ENCODE peak calls at places on chromosomes 5 and 9, in four cellular contexts. E is kidney tubule cell; L is activated CD8-positive, alpha-beta memory T cell treated with anti-CD3 and anti-CD28 coated beads, Interleukin-2, amount 10 ng/mL, durations not matched to agents 7 days and 5 days; K is NK-92 treated with Interleukin-12 subunit alpha and Interleukin-12 subunit beta, amount 100 ng/mL, for 24 hours. Y is an unnamed sample.
A peak's percentile ranks its signal among the peaks of the same experiment; 100 is the strongest.

GRCh38 chr5:154368041-154368800 is 77.6 kb upstream of the SAP30L start:
- DNase-seq in E (peak; percentile 91), L (no peak), K (no peak), Y (no peak)

GRCh38 chr9:6410653-6411052 is 2.3 kb upstream of the UHRF2 start:
- DNase-seq in E (no peak), L (no peak), K (no peak), Y (no peak)

GRCh38 chr9:97220894-97221477 is 86.5 kb upstream of the CCDC180 start:
- DNase-seq in E (no peak), L (no peak), K (no peak), Y (no peak)

GRCh38 chr5:95664204-95664786 is 17.7 kb downstream of the RFESD start:
- DNase-seq in E (peak; percentile 43), L (no peak), K (no peak), Y (no peak)

GRCh38 chr9:87337335-87338074 is 160.2 kb upstream of the DAPK1 start:
- DNase-seq in E (peak; percentile 88), L (no peak), K (no peak), Y (no peak)

GRCh38 chr5:80781356-80781755 is 126.6 kb upstream of the DHFR start:
- DNase-seq in E (peak; percentile 97), L (no peak), K (no peak), Y (no peak)

GRCh38 chr5:531101-531748 is 7.0 kb upstream of the SLC9A3 start:
- DNase-seq in E (peak; percentile 53), L (no peak), K (no peak), Y (peak; percentile 24)

GRCh38 chr9:122209451-122209850 is 19.3 kb downstream of the LHX6 start:
- DNase-seq in E (no peak), L (no peak), K (no peak), Y (no peak)

GRCh38 chr5:58871648-58872242 is 288.9 kb downstream of the RAB3C start:
- DNase-seq in E (peak; percentile 47), L (no peak), K (no peak), Y (no peak)

GRCh38 chr5:109486200-109486804 is 76.5 kb upstream of the PJA2 start:
- DNase-seq in E (no peak), L (no peak), K (no peak), Y (no peak)

GRCh38 chr5:852018-852417 is 1.2 kb upstream of the ZDHHC11 start:
- DNase-seq in E (no peak), L (no peak), K (no peak), Y (no peak)

GRCh38 chr5:180156141-180156540 is 52.9 kb downstream of the RASGEF1C start:
- DNase-seq in E (no peak), L (no peak), K (no peak), Y (no peak)

GRCh38 chr5:13957032-13957645 is 12.7 kb upstream of the DNAH5 start:
- DNase-seq in E (peak; percentile 78), L (no peak), K (no peak), Y (no peak)

GRCh38 chr9:103942171-103942570 is 151.9 kb upstream of the SMC2 start:
- DNase-seq in E (no peak), L (no peak), K (no peak), Y (no peak)

Y was measured in heart left ventricle.